ENCODE peak calls at places on chromosomes 12 and 14, in seven cellular contexts. C is stomach, H is esophagus squamous epithelium, J is Peyer's patch, E is suprapubic skin, T is tibial nerve, I is IMR-90. Z is an unnamed sample. For H3K36me3, the result is how much of the 10 kb centered on the place peaks cover.

GRCh38 chr12:79023261-79023660 is 158.7 kb downstream of the SYT1 start:
- DNase-seq in C (no peak), H (no peak), J (no peak), E (no peak), T (no peak), I (no peak), Z (no peak)

GRCh38 chr12:47078086-47078395 is 1.4 kb upstream of the PCED1B start:
- DNase-seq in C (no peak), H (no peak), J (no peak), E (no peak), T (no peak), I (no peak), Z (no peak)

GRCh38 chr14:74401504-74402241 is 24.3 kb downstream of the SYNDIG1L start:
- DNase-seq in C (peak), H (peak), J (no peak), E (peak), T (no peak), I (no peak), Z (no peak)

GRCh38 chr12:127550271-127550670 is 716.7 kb upstream of the TMEM132C start:
- DNase-seq in C (no peak), H (no peak), J (no peak), E (no peak), T (no peak), I (peak), Z (no peak)

GRCh38 chr14:100278702-100279101 is 27.5 kb downstream of the SLC25A29 start:
- DNase-seq in C (no peak), H (no peak), J (no peak), E (no peak), T (no peak), I (peak), Z (no peak)

GRCh38 chr12:42444192-42444943 is 118.4 kb downstream of the PPHLN1 start:
- DNase-seq in C (no peak), H (no peak), J (no peak), E (no peak), T (no peak), I (no peak), Z (no peak)

GRCh38 chr12:83793616-83794015 is 1106.9 kb downstream of the TMTC2 start:
- DNase-seq in C (no peak), H (no peak), J (no peak), E (no peak), T (no peak), I (no peak), Z (no peak)

GRCh38 chr12:22101749-22102243 is 55.8 kb downstream of the CMAS start:
- DNase-seq in C (no peak), H (no peak), J (no peak), E (no peak), T (peak), I (peak), Z (no peak)

GRCh38 chr14:32426596-32427408 is 97.7 kb downstream of the AKAP6 start:
- DNase-seq in C (no peak), H (no peak), J (no peak), E (no peak), T (no peak), I (no peak), Z (no peak)

GRCh38 chr12:119869720-119870119 is 7.4 kb downstream of the CIT start:
- DNase-seq in C (no peak), H (no peak), J (peak), E (no peak), T (no peak), I (peak), Z (no peak)

GRCh38 chr12:69096669-69097364 is 142.6 kb upstream of the CPSF6 start:
- DNase-seq in C (no peak), H (no peak), J (no peak), E (no peak), T (no peak), I (no peak), Z (peak)

GRCh38 chr14:55477680-55478079 is 37.3 kb upstream of the TBPL2 start:
- DNase-seq in C (no peak), H (no peak), J (no peak), E (no peak), T (no peak), I (no peak), Z (no peak)

GRCh38 chr12:52204095-52204930 is 12.5 kb upstream of the KRT80 start:
- DNase-seq in C (no peak), H (no peak), J (peak), E (no peak), T (peak), I (peak), Z (no peak)

GRCh38 chr14:49381778-49382177 is 204.4 kb downstream of the RPS29 start:
- DNase-seq in C (no peak), H (no peak), J (no peak), E (no peak), T (no peak), I (no peak), Z (no peak)

GRCh38 chr12:108807476-108807875 is 49.9 kb downstream of the SSH1 start:
- DNase-seq in C (no peak), H (no peak), J (no peak), E (no peak), T (no peak), I (no peak), Z (no peak)

GRCh38 chr14:69685217-69685616 is 73.8 kb downstream of the SUSD6 start:
- DNase-seq in C (no peak), H (no peak), J (no peak), E (no peak), T (no peak), I (peak), Z (no peak)

GRCh38 chr12:76250256-76250655 is 98.0 kb downstream of the BBS10 start:
- DNase-seq in C (no peak), H (no peak), J (no peak), E (no peak), T (no peak), I (peak), Z (no peak)

GRCh38 chr12:12612403-12612802 is 727 bp downstream of the CREBL2 start:
- DNase-seq in C (no peak), H (no peak), J (no peak), E (no peak), T (no peak), I (peak), Z (no peak)

GRCh38 chr14:104405566-104406226 is 173.9 kb upstream of the C14orf180 start:
- DNase-seq in C (no peak), H (no peak), J (no peak), E (peak), T (no peak), I (no peak), Z (peak)

GRCh38 chr12:130872179-130873096 is 572 bp downstream of the RAN start:
- DNase-seq in C (peak), H (no peak), J (peak), E (no peak), T (no peak), I (no peak), Z (no peak)

GRCh38 chr14:102731871-102732800 is 45.1 kb upstream of the TRAF3 start:
- DNase-seq in C (no peak), H (no peak), J (no peak), E (no peak), T (no peak), I (no peak), Z (peak)

GRCh38 chr14:100654814-100655795 is 67.9 kb upstream of the BEGAIN start:
- DNase-seq in C (peak), H (no peak), J (peak), E (no peak), T (no peak), I (no peak), Z (no peak)

GRCh38 chr12:68031174-68031573 is 41.9 kb downstream of the IFNG-AS1 start:
- DNase-seq in C (no peak), H (no peak), J (no peak), E (no peak), T (no peak), I (no peak), Z (no peak)

GRCh38 chr14:104367811-104368750 is 211.5 kb upstream of the C14orf180 start:
- DNase-seq in C (no peak), H (no peak), J (no peak), E (no peak), T (no peak), I (no peak), Z (no peak)

GRCh38 chr14:105168979-105169507 is 467 bp upstream of the JAG2 start:
- DNase-seq in C (no peak), H (no peak), J (peak), E (no peak), T (no peak), I (no peak), Z (no peak)

GRCh38 chr12:11927311-11927935 is 143.3 kb upstream of the BCL2L14 start:
- DNase-seq in C (no peak), H (no peak), J (no peak), E (no peak), T (no peak), I (peak), Z (no peak)

GRCh38 chr12:78568326-78569020 is 296.1 kb upstream of the SYT1 start:
- DNase-seq in C (no peak), H (no peak), J (no peak), E (no peak), T (no peak), I (peak), Z (no peak)

GRCh38 chr14:63435838-63436237 is 107.3 kb downstream of the PPP2R5E start:
- DNase-seq in C (peak), H (no peak), J (no peak), E (peak), T (peak), I (peak), Z (no peak)

GRCh38 chr14:62179367-62180018 is 417.3 kb downstream of the SNAPC1 start:
- DNase-seq in C (peak), H (no peak), J (no peak), E (no peak), T (no peak), I (peak), Z (no peak)

GRCh38 chr12:95185096-95185495 is 32.2 kb downstream of the FGD6 start:
- DNase-seq in C (no peak), H (no peak), J (no peak), E (no peak), T (no peak), I (peak), Z (no peak)

GRCh38 chr12:78865297-78865955 is 852 bp downstream of the SYT1 start:
- DNase-seq in C (no peak), H (no peak), J (no peak), E (no peak), T (no peak), I (no peak), Z (no peak)

GRCh38 chr14:71321556-71322315 is 414.5 kb downstream of the PCNX1 start:
- DNase-seq in C (no peak), H (no peak), J (no peak), E (no peak), T (no peak), I (peak), Z (no peak)

GRCh38 chr14:61476105-61476736 is 154.8 kb downstream of the PRKCH start:
- DNase-seq in C (no peak), H (no peak), J (no peak), E (no peak), T (no peak), I (no peak), Z (peak)

GRCh38 chr12:19689801-19690472 is 250.6 kb downstream of the AEBP2 start:
- DNase-seq in C (peak), H (no peak), J (no peak), E (no peak), T (no peak), I (no peak), Z (no peak)

GRCh38 chr14:94278732-94279131 is 14.3 kb downstream of the SERPINA10 start:
- DNase-seq in C (no peak), H (no peak), J (no peak), E (no peak), T (no peak), I (no peak), Z (no peak)

GRCh38 chr12:96054262-96054645 is 18.9 kb upstream of the LTA4H start:
- DNase-seq in C (no peak), H (no peak), J (no peak), E (no peak), T (no peak), I (no peak), Z (no peak)

GRCh38 chr12:879641-880040 is 69.9 kb downstream of the RAD52 start:
- DNase-seq in C (no peak), H (no peak), J (no peak), E (no peak), T (no peak), I (peak), Z (no peak)

GRCh38 chr14:96888593-96888992 is 91.4 kb downstream of the VRK1 start:
- DNase-seq in C (no peak), H (no peak), J (no peak), E (no peak), T (no peak), I (no peak), Z (no peak)

GRCh38 chr14:29580763-29581162 is 346.9 kb downstream of the PRKD1 start:
- DNase-seq in C (no peak), H (no peak), J (no peak), E (no peak), T (no peak), I (no peak), Z (no peak)

GRCh38 chr12:124694846-124695497 is 127.6 kb upstream of the NCOR2 start:
- DNase-seq in C (no peak), H (no peak), J (no peak), E (no peak), T (no peak), I (peak), Z (no peak)

DNA sequence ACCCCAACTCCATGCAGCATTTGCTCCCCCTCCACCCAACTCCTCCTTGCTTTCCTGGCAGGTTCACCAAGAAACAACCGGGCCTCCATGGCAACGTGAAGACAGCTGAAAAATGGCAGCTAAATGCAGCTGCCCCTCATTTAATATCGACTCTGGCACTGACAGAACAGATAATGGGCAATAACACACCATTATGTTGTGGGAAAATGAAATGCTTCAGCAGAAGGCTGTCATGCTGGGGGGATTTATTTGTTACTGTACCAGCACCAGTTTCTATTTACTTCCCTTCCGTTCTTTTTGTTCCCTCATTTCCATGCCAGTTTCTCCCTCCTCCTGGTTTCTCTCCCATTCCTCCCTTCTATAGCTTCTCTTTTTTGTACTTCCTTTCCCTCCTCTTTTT is 440.9 kb downstream of the NRXN3 start:
- DNase-seq in C (no peak), H (no peak), J (no peak), E (no peak), T (no peak), I (no peak), Z (no peak)
- TF ChIP-seq POLR2A in C (no peak), H (no peak), J (no peak), E (no peak), T (no peak), I (no peak), Z (no peak)

DNA sequence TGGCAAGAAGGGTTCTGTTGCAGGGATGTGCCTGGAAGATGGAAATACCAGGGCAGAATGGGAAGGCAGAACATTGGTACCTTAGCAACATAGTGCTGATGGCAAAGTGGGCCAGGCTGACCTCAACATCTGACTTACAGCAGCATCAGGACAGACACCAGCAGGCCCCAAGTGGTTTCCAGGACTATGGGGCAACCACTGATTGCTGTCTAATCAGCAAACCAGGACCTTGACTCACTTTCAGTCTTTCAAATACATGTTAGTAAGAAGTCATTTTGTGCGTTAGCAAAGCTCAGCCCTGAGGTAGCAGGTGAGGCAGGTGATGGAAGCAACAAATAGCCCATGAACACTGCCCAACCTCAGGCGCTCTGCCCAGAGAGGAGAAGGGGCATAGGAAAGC is 4.7 kb upstream of the SPTSSA start:
- DNase-seq in C (no peak), H (no peak), J (no peak), E (no peak), T (no peak), I (no peak), Z (no peak)
- TF ChIP-seq CTCF in C (no peak), H (no peak), J (no peak), E (no peak), T (no peak), I (no peak), Z (no peak)

GRCh38 chr14:81275305-81275950 is 54.7 kb upstream of the GTF2A1 start:
- DNase-seq in C (no peak), H (no peak), J (no peak), E (no peak), T (no peak), I (no peak), Z (no peak)
- H3K36me3 ChIP-seq in C (under half), H (under half), J (under half), E (under half), T (under half), I (under half), Z (under half)

GRCh38 chr14:21298358-21298757 is 18.5 kb downstream of the RPGRIP1 start:
- DNase-seq in C (no peak), H (no peak), J (no peak), E (no peak), T (no peak), I (no peak), Z (no peak)
- TF ChIP-seq POLR2A in C (no peak), H (no peak), J (no peak), E (no peak), T (no peak), I (no peak), Z (no peak)

DNA sequence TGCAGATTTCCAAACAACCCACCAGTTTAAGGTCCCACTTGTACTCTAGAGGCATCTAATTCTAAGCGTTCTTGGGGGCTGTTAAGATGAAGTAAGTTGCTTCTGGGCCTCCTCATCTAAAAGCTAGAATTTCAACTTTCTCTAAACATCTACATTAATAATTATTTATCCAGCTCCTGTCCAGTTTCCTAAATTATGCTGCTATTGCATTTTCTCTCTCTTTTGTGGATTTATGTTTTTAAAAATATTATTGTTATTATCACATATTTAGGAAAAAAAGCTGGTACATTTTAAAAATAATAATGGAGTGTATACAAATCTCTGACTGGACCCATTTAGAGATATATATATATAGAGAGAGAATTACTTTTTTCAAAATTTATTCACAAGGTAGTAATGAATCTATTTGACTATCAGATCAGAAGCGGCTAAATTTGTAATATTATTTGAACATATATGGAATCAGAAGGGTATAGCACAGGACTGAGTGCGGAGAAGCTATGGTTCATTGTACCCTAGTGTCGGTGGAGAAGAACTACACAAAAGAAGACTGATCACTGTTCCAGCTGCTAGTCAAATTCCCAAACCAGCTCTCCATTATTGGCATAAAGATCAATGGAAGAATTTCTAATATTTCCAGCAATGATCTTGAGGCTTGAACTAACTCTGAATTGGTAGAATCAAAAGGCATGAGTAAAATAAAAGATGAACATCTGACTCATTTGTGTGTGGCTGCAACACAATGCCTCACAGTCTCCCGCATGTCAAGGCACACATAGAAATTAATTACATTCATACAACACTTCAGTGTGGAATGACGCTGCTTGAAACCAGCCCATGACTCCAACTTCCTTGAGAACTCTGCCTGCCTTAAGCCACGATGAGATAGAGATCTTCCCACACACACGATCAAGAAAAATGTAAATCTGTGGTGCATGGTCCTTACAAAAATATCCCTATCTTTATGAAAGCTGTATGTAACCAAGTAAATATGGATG is 433.4 kb upstream of the OR4E1 start:
- DNase-seq in C (no peak), H (no peak), J (no peak), E (no peak), T (no peak), I (peak), Z (no peak)
- TF ChIP-seq CTCF in C (no peak), H (no peak), J (no peak), E (no peak), T (no peak), I (no peak), Z (no peak)

GRCh38 chr12:50711018-50711527 is 52.8 kb upstream of the ATF1 start:
- DNase-seq in C (no peak), H (no peak), J (no peak), E (no peak), T (no peak), I (no peak), Z (no peak)
- H3K36me3 ChIP-seq in C (half or more), H (half or more), J (under half), E (half or more), T (under half), I (under half), Z (under half)